ENCODE peak calls at places on chromosomes 2 and 18, in four cellular contexts. One of them, this sample, is unnamed.

GRCh38 chr2:110773470-110773921 is 41.1 kb downstream of the ACOXL start:
- DNase-seq in left colon: peak; percentile 34
- DNase-seq in GM10248: no peak
- DNase-seq in skeletal muscle cell: no peak
- DNase-seq in this sample: no peak

GRCh38 chr2:72143441-72144356 is 4.0 kb downstream of the CYP26B1 start:
- DNase-seq in left colon: peak; percentile 26
- DNase-seq in GM10248: peak; percentile 15
- DNase-seq in skeletal muscle cell: no peak
- DNase-seq in this sample: no peak

GRCh38 chr18:3869848-3870247 is 419.9 kb downstream of the TGIF1 start:
- DNase-seq in left colon: no peak
- DNase-seq in GM10248: no peak
- DNase-seq in skeletal muscle cell: no peak
- DNase-seq in this sample: no peak

GRCh38 chr2:237980751-237981150 is 13.9 kb downstream of the UBE2F start:
- DNase-seq in left colon: no peak
- DNase-seq in GM10248: no peak
- DNase-seq in skeletal muscle cell: no peak
- DNase-seq in this sample: no peak

GRCh38 chr2:173881466-173881865 is 83.7 kb downstream of the SP3 start:
- DNase-seq in left colon: no peak
- DNase-seq in GM10248: no peak
- DNase-seq in skeletal muscle cell: peak; percentile 29
- DNase-seq in this sample: no peak

GRCh38 chr2:75432761-75433361 is 127.9 kb downstream of the EVA1A start:
- DNase-seq in left colon: no peak
- DNase-seq in GM10248: peak; percentile 63
- DNase-seq in skeletal muscle cell: peak; percentile 8
- DNase-seq in this sample: peak; percentile 96

GRCh38 chr2:227817940-227818568 is 4.4 kb downstream of the CCL20 start:
- DNase-seq in left colon: peak; percentile 83
- DNase-seq in GM10248: no peak
- DNase-seq in skeletal muscle cell: peak; percentile 100
- DNase-seq in this sample: peak; percentile 45

GRCh38 chr2:58227171-58227917 is 13.8 kb downstream of the FANCL start:
- DNase-seq in left colon: no peak
- DNase-seq in GM10248: no peak
- DNase-seq in skeletal muscle cell: no peak
- DNase-seq in this sample: no peak

GRCh38 chr2:217166241-217166640 is 306.4 kb upstream of the TNP1 start:
- DNase-seq in left colon: no peak
- DNase-seq in GM10248: no peak
- DNase-seq in skeletal muscle cell: peak; percentile 20
- DNase-seq in this sample: peak; percentile 15